ENCODE peak calls at places on chromosomes 2 and 18, in nine cellular contexts. One of them, this sample, is unnamed.

GRCh38 chr2:152342259-152343046 is 7.5 kb downstream of the FMNL2 start:
- DNase-seq in Peyer's patch: no peak
- DNase-seq in sigmoid colon: no peak
- DNase-seq in uterus: no peak
- DNase-seq in RWPE1: no peak
- DNase-seq in lower lobe of right lung: no peak
- DNase-seq in WTC11: no peak
- DNase-seq in MM.1S: no peak
- DNase-seq in stomach: no peak
- DNase-seq in this sample: no peak

GRCh38 chr18:80109676-80110078 is 615 bp downstream of the ADNP2 start:
- DNase-seq in sigmoid colon: peak; percentile 77
- DNase-seq in stomach: peak; percentile 30
- DNase-seq in RWPE1: peak; percentile 53
- DNase-seq in lower lobe of right lung: peak; percentile 60
- DNase-seq in Peyer's patch: no peak
- DNase-seq in WTC11: peak; percentile 63
- DNase-seq in uterus: peak; percentile 33
- DNase-seq in MM.1S: no peak
- DNase-seq in this sample: peak; percentile 71

GRCh38 chr2:98518106-98518505 is 73.4 kb downstream of the INPP4A start:
- DNase-seq in MM.1S: peak; percentile 24
- DNase-seq in sigmoid colon: peak; percentile 68
- DNase-seq in lower lobe of right lung: no peak
- DNase-seq in uterus: no peak
- DNase-seq in RWPE1: no peak
- DNase-seq in stomach: no peak
- DNase-seq in Peyer's patch: no peak
- DNase-seq in WTC11: peak; percentile 30
- DNase-seq in this sample: peak; percentile 59

GRCh38 chr2:31922542-31923408 is 88.0 kb downstream of the MEMO1 start:
- DNase-seq in MM.1S: no peak
- DNase-seq in uterus: no peak
- DNase-seq in Peyer's patch: no peak
- DNase-seq in stomach: no peak
- DNase-seq in sigmoid colon: no peak
- DNase-seq in WTC11: no peak
- DNase-seq in RWPE1: no peak
- DNase-seq in lower lobe of right lung: no peak
- DNase-seq in this sample: no peak

GRCh38 chr2:158936978-158937377 is 31.5 kb upstream of the TANC1 start:
- DNase-seq in lower lobe of right lung: no peak
- DNase-seq in sigmoid colon: peak; percentile 76
- DNase-seq in RWPE1: peak; percentile 73
- DNase-seq in stomach: no peak
- DNase-seq in uterus: peak; percentile 38
- DNase-seq in WTC11: no peak
- DNase-seq in Peyer's patch: no peak
- DNase-seq in MM.1S: no peak
- DNase-seq in this sample: no peak

GRCh38 chr2:117963446-117963845 is 50.4 kb downstream of the CCDC93 start:
- DNase-seq in sigmoid colon: no peak
- DNase-seq in uterus: no peak
- DNase-seq in stomach: no peak
- DNase-seq in WTC11: no peak
- DNase-seq in lower lobe of right lung: no peak
- DNase-seq in Peyer's patch: no peak
- DNase-seq in MM.1S: no peak
- DNase-seq in RWPE1: no peak
- DNase-seq in this sample: no peak

GRCh38 chr2:7053650-7054262 is 136.5 kb downstream of the RNF144A start:
- DNase-seq in stomach: no peak
- DNase-seq in lower lobe of right lung: no peak
- DNase-seq in MM.1S: no peak
- DNase-seq in sigmoid colon: peak; percentile 68
- DNase-seq in uterus: no peak
- DNase-seq in Peyer's patch: no peak
- DNase-seq in WTC11: no peak
- DNase-seq in RWPE1: no peak
- DNase-seq in this sample: no peak

GRCh38 chr2:70785137-70785911 is 5.1 kb downstream of the FIGLA start:
- DNase-seq in sigmoid colon: no peak
- DNase-seq in RWPE1: peak; percentile 34
- DNase-seq in stomach: no peak
- DNase-seq in Peyer's patch: no peak
- DNase-seq in WTC11: peak; percentile 55
- DNase-seq in MM.1S: peak; percentile 59
- DNase-seq in uterus: no peak
- DNase-seq in lower lobe of right lung: no peak
- DNase-seq in this sample: peak; percentile 41

GRCh38 chr18:23352042-23352441 is 101.0 kb upstream of the RIOK3 start:
- DNase-seq in MM.1S: no peak
- DNase-seq in Peyer's patch: no peak
- DNase-seq in WTC11: no peak
- DNase-seq in stomach: no peak
- DNase-seq in uterus: no peak
- DNase-seq in lower lobe of right lung: no peak
- DNase-seq in RWPE1: no peak
- DNase-seq in sigmoid colon: no peak
- DNase-seq in this sample: no peak

GRCh38 chr18:57353940-57354461 is 1.6 kb downstream of the ST8SIA3 start:
- DNase-seq in RWPE1: peak; percentile 27
- DNase-seq in MM.1S: no peak
- DNase-seq in Peyer's patch: no peak
- DNase-seq in stomach: no peak
- DNase-seq in sigmoid colon: no peak
- DNase-seq in uterus: no peak
- DNase-seq in WTC11: peak; percentile 85
- DNase-seq in lower lobe of right lung: no peak
- DNase-seq in this sample: peak; percentile 65

GRCh38 chr2:238290715-238291549 is 2.5 kb upstream of the PER2 start:
- DNase-seq in stomach: peak; percentile 60
- DNase-seq in Peyer's patch: peak; percentile 65
- DNase-seq in uterus: no peak
- DNase-seq in MM.1S: no peak
- DNase-seq in RWPE1: no peak
- DNase-seq in lower lobe of right lung: no peak
- DNase-seq in sigmoid colon: peak; percentile 67
- DNase-seq in WTC11: no peak
- DNase-seq in this sample: no peak

GRCh38 chr2:36376319-36376765 is 20.8 kb downstream of the CRIM1 start:
- DNase-seq in sigmoid colon: peak; percentile 92
- DNase-seq in lower lobe of right lung: peak; percentile 70
- DNase-seq in uterus: peak; percentile 72
- DNase-seq in MM.1S: no peak
- DNase-seq in WTC11: no peak
- DNase-seq in RWPE1: no peak
- DNase-seq in Peyer's patch: peak; percentile 74
- DNase-seq in stomach: peak; percentile 84
- DNase-seq in this sample: no peak

GRCh38 chr18:9392726-9393125 is 58.2 kb downstream of the TWSG1 start:
- DNase-seq in Peyer's patch: no peak
- DNase-seq in WTC11: no peak
- DNase-seq in lower lobe of right lung: no peak
- DNase-seq in uterus: no peak
- DNase-seq in stomach: no peak
- DNase-seq in sigmoid colon: no peak
- DNase-seq in MM.1S: no peak
- DNase-seq in RWPE1: no peak
- DNase-seq in this sample: no peak

GRCh38 chr2:167381349-167381748 is 493.1 kb downstream of the XIRP2 start:
- DNase-seq in stomach: no peak
- DNase-seq in sigmoid colon: no peak
- DNase-seq in MM.1S: no peak
- DNase-seq in RWPE1: no peak
- DNase-seq in lower lobe of right lung: no peak
- DNase-seq in uterus: no peak
- DNase-seq in WTC11: no peak
- DNase-seq in Peyer's patch: no peak
- DNase-seq in this sample: no peak

GRCh38 chr2:88187927-88188326 is 17.8 kb downstream of the THNSL2 start:
- DNase-seq in lower lobe of right lung: no peak
- DNase-seq in MM.1S: no peak
- DNase-seq in sigmoid colon: no peak
- DNase-seq in WTC11: peak; percentile 57
- DNase-seq in Peyer's patch: no peak
- DNase-seq in RWPE1: no peak
- DNase-seq in stomach: no peak
- DNase-seq in uterus: no peak
- DNase-seq in this sample: no peak
- TF ChIP-seq CTCF in lower lobe of right lung: no peak
- TF ChIP-seq CTCF in MM.1S: peak; percentile 38
- TF ChIP-seq CTCF in sigmoid colon: no peak
- TF ChIP-seq CTCF in WTC11: peak; percentile 49
- TF ChIP-seq CTCF in Peyer's patch: no peak
- TF ChIP-seq CTCF in RWPE1: no peak
- TF ChIP-seq CTCF in stomach: no peak
- TF ChIP-seq CTCF in uterus: no peak
- TF ChIP-seq CTCF in this sample: no peak

GRCh38 chr2:187138240-187138639 is 289.3 kb upstream of the ZSWIM2 start:
- DNase-seq in MM.1S: no peak
- DNase-seq in WTC11: peak; percentile 52
- DNase-seq in stomach: no peak
- DNase-seq in sigmoid colon: no peak
- DNase-seq in lower lobe of right lung: peak; percentile 47
- DNase-seq in RWPE1: no peak
- DNase-seq in uterus: peak; percentile 15
- DNase-seq in Peyer's patch: no peak
- DNase-seq in this sample: peak; percentile 5
- TF ChIP-seq CTCF in MM.1S: peak; percentile 47
- TF ChIP-seq CTCF in WTC11: no peak
- TF ChIP-seq CTCF in stomach: no peak
- TF ChIP-seq CTCF in sigmoid colon: no peak
- TF ChIP-seq CTCF in lower lobe of right lung: peak; percentile 56
- TF ChIP-seq CTCF in RWPE1: no peak
- TF ChIP-seq CTCF in uterus: peak; percentile 19
- TF ChIP-seq CTCF in Peyer's patch: peak; percentile 39
- TF ChIP-seq CTCF in this sample: peak; percentile 65

GRCh38 chr18:62196079-62196478 is 9.0 kb downstream of the RELCH start:
- DNase-seq in stomach: no peak
- DNase-seq in RWPE1: no peak
- DNase-seq in WTC11: peak; percentile 23
- DNase-seq in uterus: no peak
- DNase-seq in sigmoid colon: no peak
- DNase-seq in lower lobe of right lung: no peak
- DNase-seq in Peyer's patch: no peak
- DNase-seq in MM.1S: no peak
- DNase-seq in this sample: no peak
- TF ChIP-seq CTCF in stomach: no peak
- TF ChIP-seq CTCF in RWPE1: no peak
- TF ChIP-seq CTCF in WTC11: peak; percentile 60
- TF ChIP-seq CTCF in uterus: no peak
- TF ChIP-seq CTCF in sigmoid colon: no peak
- TF ChIP-seq CTCF in lower lobe of right lung: no peak
- TF ChIP-seq CTCF in Peyer's patch: no peak
- TF ChIP-seq CTCF in MM.1S: peak; percentile 25
- TF ChIP-seq CTCF in this sample: no peak

DNA sequence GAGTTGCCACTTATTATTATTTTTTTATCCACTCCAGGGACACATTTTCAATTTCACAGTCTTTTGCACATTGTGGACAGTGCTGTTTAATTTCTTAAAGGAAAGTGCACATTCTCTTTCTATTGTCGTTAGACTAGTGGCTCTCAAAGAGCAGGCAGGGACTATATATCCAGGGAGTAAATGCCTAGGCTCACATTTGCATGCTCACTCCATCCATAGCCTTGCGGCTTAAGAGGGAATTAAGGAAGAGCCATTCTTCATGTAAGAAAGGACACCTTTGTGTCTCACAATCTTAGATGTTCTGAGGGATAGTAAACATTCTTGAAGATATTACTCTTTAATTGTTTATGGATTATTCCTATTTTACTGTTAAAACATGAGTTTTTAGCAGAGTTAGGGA is 70.8 kb downstream of the FIGN start:
- DNase-seq in stomach: no peak
- DNase-seq in sigmoid colon: no peak
- DNase-seq in MM.1S: no peak
- DNase-seq in WTC11: no peak
- DNase-seq in Peyer's patch: no peak
- DNase-seq in lower lobe of right lung: no peak
- DNase-seq in uterus: no peak
- DNase-seq in RWPE1: no peak
- DNase-seq in this sample: no peak
- TF ChIP-seq CTCF in stomach: no peak
- TF ChIP-seq CTCF in sigmoid colon: no peak
- TF ChIP-seq CTCF in MM.1S: no peak
- TF ChIP-seq CTCF in WTC11: no peak
- TF ChIP-seq CTCF in Peyer's patch: no peak
- TF ChIP-seq CTCF in lower lobe of right lung: no peak
- TF ChIP-seq CTCF in uterus: no peak
- TF ChIP-seq CTCF in RWPE1: no peak
- TF ChIP-seq CTCF in this sample: no peak

DNA sequence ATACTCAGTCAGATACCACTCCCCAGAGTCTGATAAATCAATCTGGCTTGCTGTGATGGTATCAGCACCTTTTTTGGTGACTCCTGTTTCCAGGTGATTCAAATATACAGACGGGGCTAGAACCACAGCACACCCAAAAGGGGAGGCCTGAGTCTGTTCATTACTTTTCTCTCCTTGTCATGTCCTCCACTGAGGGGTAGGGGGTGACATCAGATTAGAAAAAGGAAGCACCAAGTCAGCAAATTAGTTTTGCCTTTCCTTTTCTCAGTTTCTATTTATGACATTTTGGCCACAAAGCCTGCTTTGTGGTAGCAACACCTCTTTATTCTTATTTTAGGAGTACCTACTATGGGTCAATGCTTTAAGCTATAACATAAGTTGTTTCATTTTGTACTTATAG is 127.4 kb downstream of the CCDC102B start:
- DNase-seq in WTC11: no peak
- DNase-seq in stomach: no peak
- DNase-seq in sigmoid colon: no peak
- DNase-seq in lower lobe of right lung: no peak
- DNase-seq in Peyer's patch: no peak
- DNase-seq in uterus: no peak
- DNase-seq in MM.1S: peak; percentile 89
- DNase-seq in RWPE1: no peak
- DNase-seq in this sample: peak; percentile 16
- TF ChIP-seq CTCF in WTC11: peak; percentile 55
- TF ChIP-seq CTCF in stomach: no peak
- TF ChIP-seq CTCF in sigmoid colon: no peak
- TF ChIP-seq CTCF in lower lobe of right lung: peak; percentile 8
- TF ChIP-seq CTCF in Peyer's patch: no peak
- TF ChIP-seq CTCF in uterus: no peak
- TF ChIP-seq CTCF in MM.1S: peak; percentile 79
- TF ChIP-seq CTCF in RWPE1: no peak
- TF ChIP-seq CTCF in this sample: peak; percentile 52